ENCODE peak calls at places on chromosomes 13 and 19, in eight cellular contexts. V is OCI-LY7, H is psoas muscle, F is uterus, G is heart right ventricle, L is AG04449, S is thoracic aorta, A is ovary. W is an unnamed sample.

GRCh38 chr19:19434483-19435045 is 29.1 kb downstream of the GATAD2A start:
- DNase-seq in V (no peak), H (peak), F (peak), G (peak), L (no peak), S (no peak), A (peak), W (peak)

GRCh38 chr13:89034015-89034414 is 1362.8 kb downstream of the SLITRK5 start:
- DNase-seq in V (no peak), H (no peak), F (no peak), G (no peak), L (no peak), S (no peak), A (no peak), W (no peak)

GRCh38 chr13:61531383-61532065 is 115.9 kb upstream of the PCDH20 start:
- DNase-seq in V (no peak), H (no peak), F (no peak), G (no peak), L (no peak), S (no peak), A (no peak), W (no peak)

GRCh38 chr13:21297452-21297851 is 121.0 kb downstream of the MRPL57 start:
- DNase-seq in V (peak), H (no peak), F (no peak), G (no peak), L (no peak), S (no peak), A (no peak), W (no peak)

GRCh38 chr13:95485518-95486144 is 66.9 kb upstream of the CLDN10 start:
- DNase-seq in V (no peak), H (no peak), F (no peak), G (no peak), L (no peak), S (no peak), A (no peak), W (no peak)

GRCh38 chr13:59776924-59777690 is 386.6 kb downstream of the DIAPH3 start:
- DNase-seq in V (no peak), H (no peak), F (no peak), G (no peak), L (peak), S (no peak), A (no peak), W (no peak)

GRCh38 chr19:49851456-49852259 is 699 bp downstream of the PTOV1 start:
- DNase-seq in V (peak), H (no peak), F (peak), G (peak), L (no peak), S (no peak), A (peak), W (peak)

GRCh38 chr13:51674276-51674675 is 90.0 kb downstream of the WDFY2 start:
- DNase-seq in V (no peak), H (no peak), F (no peak), G (no peak), L (no peak), S (no peak), A (no peak), W (peak)

GRCh38 chr13:48901786-48902185 is 73.9 kb upstream of the FNDC3A start:
- DNase-seq in V (no peak), H (no peak), F (no peak), G (no peak), L (no peak), S (no peak), A (no peak), W (no peak)

GRCh38 chr13:112723771-112724170 is 33.9 kb downstream of the ATP11A start:
- DNase-seq in V (no peak), H (no peak), F (peak), G (no peak), L (no peak), S (no peak), A (no peak), W (no peak)

GRCh38 chr19:1072371-1073015 is 5.5 kb downstream of the ARHGAP45 start:
- DNase-seq in V (no peak), H (no peak), F (no peak), G (no peak), L (no peak), S (no peak), A (no peak), W (no peak)

GRCh38 chr19:17716309-17716929 is 2.9 kb upstream of the MAP1S start:
- DNase-seq in V (peak), H (no peak), F (no peak), G (no peak), L (no peak), S (no peak), A (no peak), W (no peak)

GRCh38 chr13:109816979-109817275 is 30.5 kb upstream of the IRS2 start:
- DNase-seq in V (no peak), H (no peak), F (no peak), G (no peak), L (no peak), S (no peak), A (no peak), W (no peak)

GRCh38 chr13:84446972-84447700 is 564.9 kb upstream of the SLITRK1 start:
- DNase-seq in V (no peak), H (peak), F (no peak), G (no peak), L (peak), S (no peak), A (no peak), W (no peak)

GRCh38 chr19:37719927-37720265 is 335 bp upstream of the ZNF607 start:
- DNase-seq in V (no peak), H (no peak), F (no peak), G (no peak), L (no peak), S (no peak), A (no peak), W (no peak)

GRCh38 chr13:75226092-75226491 is 255.9 kb downstream of the TBC1D4 start:
- DNase-seq in V (no peak), H (no peak), F (no peak), G (no peak), L (no peak), S (no peak), A (no peak), W (no peak)

GRCh38 chr19:418761-419632 is 10.1 kb upstream of the C2CD4C start:
- DNase-seq in V (no peak), H (peak), F (peak), G (no peak), L (no peak), S (no peak), A (no peak), W (no peak)

GRCh38 chr19:30204721-30205120 is 167.5 kb upstream of the ZNF536 start:
- DNase-seq in V (no peak), H (no peak), F (no peak), G (no peak), L (no peak), S (no peak), A (no peak), W (peak)

GRCh38 chr13:85590231-85590931 is 208.8 kb downstream of the SLITRK6 start:
- DNase-seq in V (no peak), H (no peak), F (no peak), G (no peak), L (no peak), S (no peak), A (no peak), W (no peak)

GRCh38 chr13:106357198-106357597 is 178.3 kb downstream of the EFNB2 start:
- DNase-seq in V (no peak), H (no peak), F (no peak), G (no peak), L (no peak), S (no peak), A (no peak), W (no peak)

GRCh38 chr13:34411881-34412280 is 530.2 kb upstream of the NBEA start:
- DNase-seq in V (no peak), H (no peak), F (no peak), G (no peak), L (no peak), S (no peak), A (no peak), W (no peak)

GRCh38 chr19:14370169-14370998 is 10.9 kb upstream of the ADGRE5 start:
- DNase-seq in V (peak), H (no peak), F (no peak), G (no peak), L (no peak), S (no peak), A (no peak), W (no peak)

GRCh38 chr13:56349866-56350265 is 790.9 kb upstream of the PRR20A start:
- DNase-seq in V (no peak), H (no peak), F (no peak), G (no peak), L (no peak), S (no peak), A (no peak), W (no peak)

GRCh38 chr19:33047422-33047821 is 17.3 kb downstream of the RHPN2 start:
- DNase-seq in V (no peak), H (no peak), F (no peak), G (no peak), L (no peak), S (no peak), A (no peak), W (no peak)

GRCh38 chr13:113627136-113627535 is 30.9 kb downstream of the ATP4B start:
- DNase-seq in V (no peak), H (peak), F (no peak), G (peak), L (no peak), S (no peak), A (no peak), W (no peak)

GRCh38 chr19:32692727-32693061 is 1.1 kb downstream of the NUDT19 start:
- DNase-seq in V (no peak), H (no peak), F (no peak), G (no peak), L (no peak), S (no peak), A (no peak), W (no peak)

GRCh38 chr19:38816131-38816750 is 3.5 kb upstream of the LGALS4 start:
- DNase-seq in V (no peak), H (no peak), F (no peak), G (no peak), L (no peak), S (no peak), A (no peak), W (no peak)

DNA sequence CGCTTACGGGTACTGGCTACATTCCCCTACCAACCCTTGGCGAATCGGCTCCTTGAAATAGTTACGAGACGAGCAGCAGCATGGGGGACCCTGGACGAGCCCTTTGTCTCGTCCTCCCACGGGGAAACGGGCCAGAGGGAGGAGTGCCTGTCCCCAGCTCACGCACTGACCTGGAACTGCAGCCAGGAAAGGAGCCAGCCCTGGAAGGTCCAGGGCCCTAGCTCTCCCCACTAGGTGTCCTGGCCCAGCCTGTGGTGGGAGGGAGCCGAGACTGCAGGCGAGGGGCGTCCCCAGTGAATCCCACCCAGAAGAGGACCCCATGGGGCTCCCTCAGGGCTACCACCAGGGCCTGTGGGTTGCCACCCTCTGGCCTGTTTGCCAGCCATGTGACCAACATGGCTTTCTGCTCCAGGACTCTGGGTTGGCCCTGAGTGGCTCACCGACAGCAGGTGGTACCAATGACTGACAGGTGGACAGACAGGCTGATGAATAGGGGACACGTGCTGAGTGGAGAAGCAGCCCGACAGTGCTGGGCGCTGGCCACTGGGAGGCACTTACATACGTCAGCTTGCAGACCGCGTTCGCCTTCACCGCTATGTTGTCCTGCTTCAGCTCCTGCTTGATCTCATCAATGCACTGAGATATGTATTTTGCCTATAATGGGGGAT is 13.2 kb downstream of the AP3D1 start:
- DNase-seq in V (no peak), H (peak), F (no peak), G (no peak), L (no peak), S (no peak), A (no peak), W (no peak)
- H3K4me3 ChIP-seq in V (no peak), H (peak), F (no peak), G (no peak), L (no peak), S (no peak), A (no peak), W (no peak)

DNA sequence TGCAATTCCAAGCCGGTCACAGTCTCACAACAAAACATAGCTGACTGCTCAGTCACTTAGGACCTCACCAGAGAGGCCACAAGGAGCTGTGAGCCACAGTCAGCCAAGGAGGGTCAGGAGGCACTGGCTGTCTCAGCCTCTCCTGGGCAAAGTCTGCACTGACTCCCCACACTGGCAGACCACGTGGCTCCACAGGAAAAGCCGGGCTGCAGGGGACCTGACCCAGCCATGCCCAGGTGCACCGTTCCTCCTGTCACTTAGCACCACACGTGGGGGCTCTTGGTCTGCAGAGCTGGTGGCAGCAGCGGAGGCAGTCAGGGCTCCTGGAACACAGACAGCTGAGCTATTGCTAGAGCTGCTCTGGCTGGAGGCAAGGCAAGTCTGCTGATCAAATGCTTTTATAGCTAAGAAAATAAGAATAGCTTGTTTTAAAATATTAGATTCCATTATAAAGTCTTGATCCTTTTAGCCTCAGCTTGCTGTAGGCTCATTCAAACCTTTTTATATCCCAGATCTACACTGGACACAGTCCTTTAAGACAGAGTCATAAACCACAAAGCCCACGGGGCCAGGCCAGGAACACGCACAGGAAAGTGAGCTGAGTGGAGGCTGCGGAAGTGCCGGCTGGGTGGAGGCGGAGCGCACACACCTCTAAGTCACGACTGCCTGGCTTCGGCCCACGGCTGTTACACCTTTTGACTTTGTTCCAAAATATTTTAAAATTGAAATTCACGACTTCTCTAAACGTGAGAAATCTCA is 744.1 kb downstream of the UQCRFS1 start:
- DNase-seq in V (peak), H (no peak), F (no peak), G (no peak), L (no peak), S (no peak), A (no peak), W (no peak)
- H3K4me3 ChIP-seq in V (no peak), H (no peak), F (no peak), G (no peak), L (no peak), S (no peak), A (no peak), W (no peak)

GRCh38 chr19:13099073-13099999 is 3.3 kb downstream of the LYL1 start:
- DNase-seq in V (peak), H (peak), F (peak), G (peak), L (no peak), S (no peak), A (peak), W (no peak)
- H3K4me3 ChIP-seq in V (peak), H (peak), F (peak), G (peak), L (no peak), S (peak), A (peak), W (peak)

DNA sequence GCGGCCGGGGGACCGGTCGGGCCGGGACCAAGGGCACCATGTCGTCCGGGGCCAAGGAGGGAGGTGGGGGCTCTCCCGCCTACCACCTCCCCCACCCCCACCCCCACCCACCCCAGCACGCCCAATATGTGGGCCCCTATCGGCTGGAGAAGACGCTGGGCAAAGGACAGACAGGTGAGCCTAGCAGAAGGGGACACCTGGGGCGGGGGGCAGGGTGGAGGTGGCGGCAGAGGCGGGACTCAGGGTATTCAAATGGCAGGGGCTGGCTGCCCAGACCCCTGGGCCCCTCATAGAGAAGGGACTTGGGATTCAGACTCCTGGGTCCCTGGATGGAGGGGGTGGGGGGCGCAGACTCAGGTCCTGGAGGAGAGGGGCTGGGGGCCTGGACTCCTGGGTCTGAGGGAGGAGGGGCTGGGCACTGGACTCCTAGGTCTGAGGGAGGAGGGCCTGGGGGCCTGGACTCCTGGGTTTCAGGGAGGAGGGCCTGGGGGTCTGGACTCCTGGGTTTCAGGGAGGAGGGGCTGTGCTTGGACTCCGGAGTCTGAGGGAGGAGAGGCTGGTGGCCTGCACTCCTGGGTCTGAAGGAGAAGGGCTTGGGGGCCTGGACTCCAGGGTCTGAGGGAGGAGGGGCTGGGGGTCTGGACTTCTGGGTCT is 735 bp downstream of the BRSK1 start:
- DNase-seq in V (no peak), H (no peak), F (no peak), G (no peak), L (no peak), S (no peak), A (no peak), W (no peak)
- H3K4me3 ChIP-seq in V (peak), H (peak), F (peak), G (peak), L (peak), S (peak), A (peak), W (no peak)

GRCh38 chr19:44356383-44357111 is at the start of gene ZNF112:
- DNase-seq in V (no peak), H (peak), F (peak), G (peak), L (peak), S (peak), A (peak), W (peak)
- H3K4me3 ChIP-seq in V (no peak), H (peak), F (peak), G (peak), L (peak), S (peak), A (peak), W (peak)